ENCODE peak calls at places on chromosome 19, in four cellular contexts. One of them, this sample, is unnamed.

GRCh38 chr19:23420824-23421223 is 25.6 kb upstream of the ZNF91 start:
- DNase-seq in right cardiac atrium: no peak
- DNase-seq in KG1: no peak
- DNase-seq in stimulated activated naive CD8-positive, alpha-beta T cell treated with anti-CD3 and anti-CD28 coated beads, Interleukin-15, Interleukin-2, amounts not matched to agents 100 U/mL and 50 U/mL, for 24 hours: no peak
- DNase-seq in this sample: no peak

GRCh38 chr19:5447700-5448311 is 7.4 kb upstream of the ZNRF4 start:
- DNase-seq in KG1: no peak
- DNase-seq in right cardiac atrium: no peak
- DNase-seq in stimulated activated naive CD8-positive, alpha-beta T cell treated with anti-CD3 and anti-CD28 coated beads, Interleukin-15, Interleukin-2, amounts not matched to agents 100 U/mL and 50 U/mL, for 24 hours: no peak
- DNase-seq in this sample: no peak

GRCh38 chr19:33194527-33194883 is 375 bp downstream of the LRP3 start:
- DNase-seq in KG1: no peak
- DNase-seq in stimulated activated naive CD8-positive, alpha-beta T cell treated with anti-CD3 and anti-CD28 coated beads, Interleukin-15, Interleukin-2, amounts not matched to agents 100 U/mL and 50 U/mL, for 24 hours: no peak
- DNase-seq in right cardiac atrium: peak
- DNase-seq in this sample: no peak

GRCh38 chr19:35295453-35295791 is 3.5 kb downstream of the MAG start:
- DNase-seq in KG1: no peak
- DNase-seq in stimulated activated naive CD8-positive, alpha-beta T cell treated with anti-CD3 and anti-CD28 coated beads, Interleukin-15, Interleukin-2, amounts not matched to agents 100 U/mL and 50 U/mL, for 24 hours: no peak
- DNase-seq in right cardiac atrium: no peak
- DNase-seq in this sample: no peak

GRCh38 chr19:56133858-56134654 is 7.0 kb upstream of the ZNF444 start:
- DNase-seq in KG1: no peak
- DNase-seq in right cardiac atrium: no peak
- DNase-seq in stimulated activated naive CD8-positive, alpha-beta T cell treated with anti-CD3 and anti-CD28 coated beads, Interleukin-15, Interleukin-2, amounts not matched to agents 100 U/mL and 50 U/mL, for 24 hours: no peak
- DNase-seq in this sample: no peak

GRCh38 chr19:14363203-14364097 is 17.8 kb upstream of the ADGRE5 start:
- DNase-seq in right cardiac atrium: peak
- DNase-seq in KG1: no peak
- DNase-seq in stimulated activated naive CD8-positive, alpha-beta T cell treated with anti-CD3 and anti-CD28 coated beads, Interleukin-15, Interleukin-2, amounts not matched to agents 100 U/mL and 50 U/mL, for 24 hours: peak
- DNase-seq in this sample: peak

GRCh38 chr19:2693492-2693891 is 9.0 kb downstream of the GNG7 start:
- DNase-seq in KG1: no peak
- DNase-seq in right cardiac atrium: no peak
- DNase-seq in stimulated activated naive CD8-positive, alpha-beta T cell treated with anti-CD3 and anti-CD28 coated beads, Interleukin-15, Interleukin-2, amounts not matched to agents 100 U/mL and 50 U/mL, for 24 hours: no peak
- DNase-seq in this sample: no peak

GRCh38 chr19:38090561-38090960 is 133.5 kb downstream of the DPF1 start:
- DNase-seq in KG1: no peak
- DNase-seq in right cardiac atrium: peak
- DNase-seq in stimulated activated naive CD8-positive, alpha-beta T cell treated with anti-CD3 and anti-CD28 coated beads, Interleukin-15, Interleukin-2, amounts not matched to agents 100 U/mL and 50 U/mL, for 24 hours: no peak
- DNase-seq in this sample: no peak

GRCh38 chr19:41945135-41945766 is 13.9 kb downstream of the RABAC1 start:
- DNase-seq in right cardiac atrium: peak
- DNase-seq in KG1: no peak
- DNase-seq in stimulated activated naive CD8-positive, alpha-beta T cell treated with anti-CD3 and anti-CD28 coated beads, Interleukin-15, Interleukin-2, amounts not matched to agents 100 U/mL and 50 U/mL, for 24 hours: peak
- DNase-seq in this sample: no peak

GRCh38 chr19:2575734-2576481 is 100.0 kb downstream of the GADD45B start:
- DNase-seq in KG1: no peak
- DNase-seq in stimulated activated naive CD8-positive, alpha-beta T cell treated with anti-CD3 and anti-CD28 coated beads, Interleukin-15, Interleukin-2, amounts not matched to agents 100 U/mL and 50 U/mL, for 24 hours: no peak
- DNase-seq in right cardiac atrium: peak
- DNase-seq in this sample: peak

GRCh38 chr19:13026478-13026999 is 31.3 kb downstream of the NFIX start:
- DNase-seq in right cardiac atrium: no peak
- DNase-seq in KG1: no peak
- DNase-seq in stimulated activated naive CD8-positive, alpha-beta T cell treated with anti-CD3 and anti-CD28 coated beads, Interleukin-15, Interleukin-2, amounts not matched to agents 100 U/mL and 50 U/mL, for 24 hours: no peak
- DNase-seq in this sample: no peak

GRCh38 chr19:44303305-44303704 is 1.5 kb downstream of the ZNF235 start:
- DNase-seq in stimulated activated naive CD8-positive, alpha-beta T cell treated with anti-CD3 and anti-CD28 coated beads, Interleukin-15, Interleukin-2, amounts not matched to agents 100 U/mL and 50 U/mL, for 24 hours: no peak
- DNase-seq in right cardiac atrium: no peak
- DNase-seq in KG1: no peak
- DNase-seq in this sample: no peak

GRCh38 chr19:10388957-10389356 is 8.6 kb upstream of the TYK2 start:
- DNase-seq in KG1: peak
- DNase-seq in stimulated activated naive CD8-positive, alpha-beta T cell treated with anti-CD3 and anti-CD28 coated beads, Interleukin-15, Interleukin-2, amounts not matched to agents 100 U/mL and 50 U/mL, for 24 hours: peak
- DNase-seq in right cardiac atrium: peak
- DNase-seq in this sample: peak

GRCh38 chr19:40225440-40226305 is 816 bp downstream of the CCNP start:
- DNase-seq in KG1: no peak
- DNase-seq in stimulated activated naive CD8-positive, alpha-beta T cell treated with anti-CD3 and anti-CD28 coated beads, Interleukin-15, Interleukin-2, amounts not matched to agents 100 U/mL and 50 U/mL, for 24 hours: no peak
- DNase-seq in right cardiac atrium: no peak
- DNase-seq in this sample: no peak

GRCh38 chr19:47035495-47036232 is 12.8 kb downstream of the TMEM160 start:
- DNase-seq in stimulated activated naive CD8-positive, alpha-beta T cell treated with anti-CD3 and anti-CD28 coated beads, Interleukin-15, Interleukin-2, amounts not matched to agents 100 U/mL and 50 U/mL, for 24 hours: peak
- DNase-seq in KG1: peak
- DNase-seq in right cardiac atrium: peak
- DNase-seq in this sample: peak

GRCh38 chr19:57807541-57807940 is 7.2 kb downstream of the ZNF552 start:
- DNase-seq in KG1: no peak
- DNase-seq in stimulated activated naive CD8-positive, alpha-beta T cell treated with anti-CD3 and anti-CD28 coated beads, Interleukin-15, Interleukin-2, amounts not matched to agents 100 U/mL and 50 U/mL, for 24 hours: no peak
- DNase-seq in right cardiac atrium: no peak
- DNase-seq in this sample: peak

GRCh38 chr19:10043286-10043927 is 30.1 kb downstream of the RDH8 start:
- DNase-seq in stimulated activated naive CD8-positive, alpha-beta T cell treated with anti-CD3 and anti-CD28 coated beads, Interleukin-15, Interleukin-2, amounts not matched to agents 100 U/mL and 50 U/mL, for 24 hours: no peak
- DNase-seq in KG1: peak
- DNase-seq in right cardiac atrium: no peak
- DNase-seq in this sample: no peak

GRCh38 chr19:12778020-12778904 is 2.9 kb upstream of the HOOK2 start:
- DNase-seq in KG1: no peak
- DNase-seq in right cardiac atrium: peak
- DNase-seq in stimulated activated naive CD8-positive, alpha-beta T cell treated with anti-CD3 and anti-CD28 coated beads, Interleukin-15, Interleukin-2, amounts not matched to agents 100 U/mL and 50 U/mL, for 24 hours: peak
- DNase-seq in this sample: no peak

GRCh38 chr19:42294471-42295137 is 7.3 kb upstream of the PRR19 start:
- DNase-seq in KG1: no peak
- DNase-seq in stimulated activated naive CD8-positive, alpha-beta T cell treated with anti-CD3 and anti-CD28 coated beads, Interleukin-15, Interleukin-2, amounts not matched to agents 100 U/mL and 50 U/mL, for 24 hours: no peak
- DNase-seq in right cardiac atrium: peak
- DNase-seq in this sample: no peak

GRCh38 chr19:8221161-8221560 is 12.0 kb downstream of the CERS4 start:
- DNase-seq in right cardiac atrium: no peak
- DNase-seq in KG1: no peak
- DNase-seq in stimulated activated naive CD8-positive, alpha-beta T cell treated with anti-CD3 and anti-CD28 coated beads, Interleukin-15, Interleukin-2, amounts not matched to agents 100 U/mL and 50 U/mL, for 24 hours: no peak
- DNase-seq in this sample: no peak

GRCh38 chr19:16600824-16601223 is 27.2 kb downstream of the MED26 start:
- DNase-seq in right cardiac atrium: no peak
- DNase-seq in stimulated activated naive CD8-positive, alpha-beta T cell treated with anti-CD3 and anti-CD28 coated beads, Interleukin-15, Interleukin-2, amounts not matched to agents 100 U/mL and 50 U/mL, for 24 hours: no peak
- DNase-seq in KG1: no peak
- DNase-seq in this sample: no peak

GRCh38 chr19:19661675-19662251 is 1.7 kb downstream of the ATP13A1 start:
- DNase-seq in stimulated activated naive CD8-positive, alpha-beta T cell treated with anti-CD3 and anti-CD28 coated beads, Interleukin-15, Interleukin-2, amounts not matched to agents 100 U/mL and 50 U/mL, for 24 hours: peak
- DNase-seq in right cardiac atrium: no peak
- DNase-seq in KG1: no peak
- DNase-seq in this sample: no peak

GRCh38 chr19:40802300-40803169 is 3.5 kb downstream of the EGLN2 start:
- DNase-seq in KG1: no peak
- DNase-seq in right cardiac atrium: peak
- DNase-seq in stimulated activated naive CD8-positive, alpha-beta T cell treated with anti-CD3 and anti-CD28 coated beads, Interleukin-15, Interleukin-2, amounts not matched to agents 100 U/mL and 50 U/mL, for 24 hours: no peak
- DNase-seq in this sample: peak

GRCh38 chr19:12294308-12295158 is at the start of gene ZNF44:
- DNase-seq in stimulated activated naive CD8-positive, alpha-beta T cell treated with anti-CD3 and anti-CD28 coated beads, Interleukin-15, Interleukin-2, amounts not matched to agents 100 U/mL and 50 U/mL, for 24 hours: peak
- DNase-seq in right cardiac atrium: peak
- DNase-seq in KG1: peak
- DNase-seq in this sample: peak

GRCh38 chr19:3243851-3244700 is 19.6 kb downstream of the CELF5 start:
- DNase-seq in stimulated activated naive CD8-positive, alpha-beta T cell treated with anti-CD3 and anti-CD28 coated beads, Interleukin-15, Interleukin-2, amounts not matched to agents 100 U/mL and 50 U/mL, for 24 hours: peak
- DNase-seq in right cardiac atrium: peak
- DNase-seq in KG1: peak
- DNase-seq in this sample: no peak

GRCh38 chr19:29569038-29569911 is 36.8 kb upstream of the POP4 start:
- DNase-seq in stimulated activated naive CD8-positive, alpha-beta T cell treated with anti-CD3 and anti-CD28 coated beads, Interleukin-15, Interleukin-2, amounts not matched to agents 100 U/mL and 50 U/mL, for 24 hours: peak
- DNase-seq in right cardiac atrium: no peak
- DNase-seq in KG1: no peak
- DNase-seq in this sample: no peak

GRCh38 chr19:35262101-35262761 is 6.5 kb upstream of the USF2 start:
- DNase-seq in right cardiac atrium: no peak
- DNase-seq in KG1: no peak
- DNase-seq in stimulated activated naive CD8-positive, alpha-beta T cell treated with anti-CD3 and anti-CD28 coated beads, Interleukin-15, Interleukin-2, amounts not matched to agents 100 U/mL and 50 U/mL, for 24 hours: peak
- DNase-seq in this sample: peak

GRCh38 chr19:41133260-41133659 is 19.0 kb downstream of the CYP2F1 start:
- DNase-seq in right cardiac atrium: no peak
- DNase-seq in stimulated activated naive CD8-positive, alpha-beta T cell treated with anti-CD3 and anti-CD28 coated beads, Interleukin-15, Interleukin-2, amounts not matched to agents 100 U/mL and 50 U/mL, for 24 hours: no peak
- DNase-seq in KG1: no peak
- DNase-seq in this sample: no peak

GRCh38 chr19:7986321-7987083 is 18.9 kb downstream of the ELAVL1 start:
- DNase-seq in KG1: no peak
- DNase-seq in right cardiac atrium: no peak
- DNase-seq in stimulated activated naive CD8-positive, alpha-beta T cell treated with anti-CD3 and anti-CD28 coated beads, Interleukin-15, Interleukin-2, amounts not matched to agents 100 U/mL and 50 U/mL, for 24 hours: no peak
- DNase-seq in this sample: no peak

GRCh38 chr19:9584073-9584833 is at the start of gene ZNF121:
- DNase-seq in stimulated activated naive CD8-positive, alpha-beta T cell treated with anti-CD3 and anti-CD28 coated beads, Interleukin-15, Interleukin-2, amounts not matched to agents 100 U/mL and 50 U/mL, for 24 hours: peak
- DNase-seq in right cardiac atrium: peak
- DNase-seq in KG1: peak
- DNase-seq in this sample: peak

GRCh38 chr19:46056536-46056935 is 15.7 kb upstream of the IGFL4 start:
- DNase-seq in KG1: no peak
- DNase-seq in right cardiac atrium: no peak
- DNase-seq in stimulated activated naive CD8-positive, alpha-beta T cell treated with anti-CD3 and anti-CD28 coated beads, Interleukin-15, Interleukin-2, amounts not matched to agents 100 U/mL and 50 U/mL, for 24 hours: no peak
- DNase-seq in this sample: no peak

GRCh38 chr19:50568321-50569022 is at the start of gene LRRC4B:
- DNase-seq in stimulated activated naive CD8-positive, alpha-beta T cell treated with anti-CD3 and anti-CD28 coated beads, Interleukin-15, Interleukin-2, amounts not matched to agents 100 U/mL and 50 U/mL, for 24 hours: no peak
- DNase-seq in KG1: no peak
- DNase-seq in right cardiac atrium: no peak
- DNase-seq in this sample: no peak

GRCh38 chr19:48629599-48630288 is 7.4 kb downstream of the DBP start:
- DNase-seq in KG1: no peak
- DNase-seq in right cardiac atrium: peak
- DNase-seq in stimulated activated naive CD8-positive, alpha-beta T cell treated with anti-CD3 and anti-CD28 coated beads, Interleukin-15, Interleukin-2, amounts not matched to agents 100 U/mL and 50 U/mL, for 24 hours: peak
- DNase-seq in this sample: no peak

GRCh38 chr19:52948025-52948770 is 14.5 kb downstream of the ZNF816 start:
- DNase-seq in stimulated activated naive CD8-positive, alpha-beta T cell treated with anti-CD3 and anti-CD28 coated beads, Interleukin-15, Interleukin-2, amounts not matched to agents 100 U/mL and 50 U/mL, for 24 hours: no peak
- DNase-seq in right cardiac atrium: no peak
- DNase-seq in KG1: no peak
- DNase-seq in this sample: peak

This sample was measured in suprapubic skin.